ENCODE peak calls at places on chromosomes 3 and 15, in ten cellular contexts. W is RPMI7951; G is activated T-cell treated with anti-CD3 and anti-CD28 coated beads, Interleukin-2, amount 50 U/mL, for 48 hours; V is activated CD4-positive, alpha-beta T cell treated with anti-CD3 and anti-CD28 coated beads, Interleukin-2, amount 10 ng/mL, durations not matched to agents 7 days and 5 days; X is NCI-H187; R is lower lobe of right lung; A is CD4-positive, CD25-positive, alpha-beta regulatory T cell; O is HCT116; E is Ammon's horn; L is thoracic aorta. H is an unnamed sample.

GRCh38 chr3:115146032-115146417 is 1.1 kb downstream of the ZBTB20 start:
- DNase-seq in X (peak), G (peak), L (peak), A (peak), V (peak), R (no peak), W (peak), E (peak), O (peak), H (peak)

GRCh38 chr3:105415981-105416380 is 49.3 kb downstream of the ALCAM start:
- DNase-seq in E (no peak), X (no peak), V (no peak), A (no peak), G (no peak), W (no peak), O (no peak), R (no peak), L (no peak), H (no peak)

GRCh38 chr3:23359116-23359515 is 156.0 kb downstream of the UBE2E2 start:
- DNase-seq in O (no peak), W (no peak), A (no peak), V (no peak), E (no peak), R (no peak), G (no peak), L (no peak), X (no peak), H (no peak)

GRCh38 chr3:129305592-129306091 is 27.0 kb downstream of the HMCES start:
- DNase-seq in L (peak), O (no peak), A (no peak), G (peak), W (no peak), E (peak), R (peak), V (no peak), X (no peak), H (peak)

GRCh38 chr3:159881828-159882309 is 106.8 kb upstream of the IL12A start:
- DNase-seq in R (peak), W (no peak), G (no peak), X (no peak), A (no peak), V (no peak), L (no peak), O (no peak), E (no peak), H (no peak)

GRCh38 chr3:191762323-191762960 is 301.5 kb downstream of the PYDC2 start:
- DNase-seq in A (no peak), O (no peak), W (peak), V (no peak), R (no peak), E (no peak), X (no peak), G (no peak), L (no peak), H (peak)

GRCh38 chr15:75921732-75922703 is 18.3 kb downstream of the FBXO22 start:
- DNase-seq in E (no peak), X (no peak), V (peak), L (no peak), A (peak), O (peak), W (peak), R (no peak), G (no peak), H (no peak)

GRCh38 chr3:46960081-46960701 is 16.4 kb downstream of the CCDC12 start:
- DNase-seq in A (no peak), W (peak), E (no peak), V (no peak), X (no peak), L (no peak), R (no peak), G (no peak), O (no peak), H (no peak)

GRCh38 chr15:40307421-40308165 is at the start of gene PLCB2:
- DNase-seq in G (peak), W (no peak), L (no peak), R (peak), V (peak), A (peak), X (no peak), O (no peak), E (peak), H (no peak)

GRCh38 chr3:23406576-23406975 is 203.4 kb downstream of the UBE2E2 start:
- DNase-seq in O (no peak), L (no peak), W (peak), V (no peak), R (no peak), A (no peak), E (no peak), G (no peak), X (no peak), H (no peak)

GRCh38 chr15:65067645-65068416 is at the start of gene RASL12:
- DNase-seq in E (no peak), X (no peak), G (no peak), V (no peak), O (no peak), R (peak), A (no peak), W (no peak), L (no peak), H (no peak)

GRCh38 chr15:67176195-67176971 is 78.1 kb downstream of the AAGAB start:
- DNase-seq in E (peak), R (peak), A (no peak), X (peak), L (no peak), O (no peak), V (no peak), W (no peak), G (no peak), H (no peak)

GRCh38 chr3:11908981-11909698 is 62.5 kb upstream of the TAMM41 start:
- DNase-seq in X (no peak), V (no peak), O (no peak), L (no peak), R (no peak), W (no peak), A (peak), E (no peak), G (no peak), H (no peak)

GRCh38 chr15:41286665-41287333 is 45.6 kb downstream of the OIP5 start:
- DNase-seq in A (no peak), O (no peak), R (no peak), G (no peak), V (no peak), X (no peak), W (peak), E (no peak), L (no peak), H (no peak)

GRCh38 chr15:31465083-31465955 is 138.7 kb downstream of the KLF13 start:
- DNase-seq in L (no peak), V (no peak), X (no peak), E (no peak), R (no peak), W (no peak), O (no peak), A (no peak), G (no peak), H (no peak)

GRCh38 chr3:16234281-16234680 is 30.5 kb downstream of the DPH3 start:
- DNase-seq in O (no peak), W (no peak), X (no peak), G (no peak), V (no peak), R (no peak), L (no peak), E (no peak), A (no peak), H (no peak)

GRCh38 chr3:136862953-136863352 is 945 bp downstream of the NCK1 start:
- DNase-seq in E (no peak), V (no peak), X (no peak), W (no peak), O (no peak), G (no peak), L (no peak), R (no peak), A (peak), H (no peak)

GRCh38 chr3:108486910-108487309 is 23.5 kb downstream of the MYH15 start:
- DNase-seq in A (no peak), X (no peak), E (peak), R (no peak), G (no peak), W (peak), V (no peak), O (no peak), L (no peak), H (no peak)

GRCh38 chr3:50890688-50891344 is 216.1 kb downstream of the DOCK3 start:
- DNase-seq in V (no peak), R (no peak), O (no peak), A (no peak), X (no peak), W (no peak), L (no peak), G (no peak), E (no peak), H (no peak)

GRCh38 chr15:90174140-90174891 is 26.8 kb upstream of the SEMA4B start:
- DNase-seq in R (peak), G (no peak), E (peak), A (no peak), X (no peak), L (peak), O (no peak), V (no peak), W (peak), H (no peak)

GRCh38 chr3:156102267-156102912 is 18.0 kb upstream of the KCNAB1 start:
- DNase-seq in L (no peak), X (no peak), V (no peak), E (no peak), W (no peak), R (no peak), G (no peak), O (no peak), A (no peak), H (peak)

GRCh38 chr3:184239221-184239620 is 9.5 kb downstream of the ALG3 start:
- DNase-seq in X (no peak), G (no peak), E (no peak), L (no peak), V (no peak), R (peak), O (no peak), A (no peak), W (no peak), H (no peak)

GRCh38 chr15:69265347-69265955 is 33.3 kb upstream of the PAQR5 start:
- DNase-seq in E (peak), L (no peak), X (no peak), A (peak), O (peak), G (no peak), R (no peak), W (peak), V (no peak), H (no peak)

GRCh38 chr15:57159767-57160166 is 216.5 kb upstream of the CGNL1 start:
- DNase-seq in V (no peak), W (no peak), A (no peak), G (no peak), L (no peak), O (no peak), X (no peak), R (no peak), E (no peak), H (no peak)

GRCh38 chr15:60479711-60480110 is 769 bp upstream of the ICE2 start:
- DNase-seq in V (no peak), R (no peak), L (no peak), A (no peak), G (no peak), E (no peak), W (no peak), X (no peak), O (no peak), H (no peak)

GRCh38 chr15:37109151-37109912 is 9.0 kb upstream of the MEIS2 start:
- DNase-seq in E (no peak), L (no peak), O (no peak), R (no peak), G (no peak), V (no peak), W (no peak), X (no peak), A (no peak), H (no peak)

GRCh38 chr15:73019733-73020132 is 32.5 kb upstream of the NEO1 start:
- DNase-seq in L (no peak), X (no peak), E (no peak), G (no peak), W (no peak), R (no peak), A (no peak), V (no peak), O (no peak), H (no peak)

GRCh38 chr15:98308117-98308516 is 340.2 kb upstream of the IGF1R start:
- DNase-seq in W (no peak), A (no peak), R (no peak), V (no peak), G (no peak), O (no peak), X (no peak), L (no peak), E (no peak), H (no peak)